ENCODE peak calls at places on chromosome 17, in eight cellular contexts. O, F, V, P, U, G, W and D are unnamed samples.

GRCh38 chr17:9957244-9957643 is 52.2 kb upstream of the RCVRN start:
- DNase-seq in O (no peak), F (no peak), V (no peak), P (no peak), U (no peak), G (no peak), W (no peak), D (no peak)

GRCh38 chr17:42843358-42843934 is 934 bp upstream of the AOC2 start:
- DNase-seq in O (no peak), F (peak; percentile 56), V (peak; percentile 61), P (peak; percentile 87), U (peak; percentile 59), G (peak; percentile 64), W (no peak), D (no peak)

GRCh38 chr17:80111702-80112470 is 10.5 kb downstream of the GAA start:
- DNase-seq in O (no peak), F (no peak), V (no peak), P (no peak), U (no peak), G (no peak), W (no peak), D (no peak)

GRCh38 chr17:77375917-77376651 is 235.3 kb downstream of the SEC14L1 start:
- DNase-seq in O (no peak), F (peak; percentile 70), V (no peak), P (peak; percentile 86), U (no peak), G (no peak), W (no peak), D (no peak)

GRCh38 chr17:81845361-81845760 is 10.5 kb upstream of the PPP1R27 start:
- DNase-seq in O (no peak), F (no peak), V (no peak), P (no peak), U (no peak), G (no peak), W (no peak), D (no peak)

GRCh38 chr17:75783069-75783783 is 1.4 kb upstream of the UNK start:
- DNase-seq in O (no peak), F (peak; percentile 73), V (peak; percentile 56), P (peak; percentile 79), U (peak; percentile 84), G (peak; percentile 61), W (no peak), D (no peak)

GRCh38 chr17:55690105-55690508 is 32.6 kb downstream of the TMEM100 start:
- DNase-seq in O (no peak), F (no peak), V (no peak), P (peak; percentile 11), U (peak; percentile 24), G (peak; percentile 11), W (no peak), D (no peak)

GRCh38 chr17:4130715-4131114 is 12.1 kb downstream of the ZZEF1 start:
- DNase-seq in O (peak; percentile 31), F (no peak), V (no peak), P (no peak), U (no peak), G (peak; percentile 58), W (no peak), D (no peak)

GRCh38 chr17:40068917-40069750 is 6.4 kb downstream of the THRA start:
- DNase-seq in O (peak; percentile 74), F (peak; percentile 74), V (peak; percentile 71), P (peak; percentile 89), U (peak; percentile 50), G (peak; percentile 94), W (peak; percentile 92), D (peak; percentile 91)

GRCh38 chr17:73064084-73064938 is 28.2 kb downstream of the SLC39A11 start:
- DNase-seq in O (no peak), F (no peak), V (no peak), P (peak; percentile 12), U (no peak), G (peak; percentile 23), W (no peak), D (no peak)

GRCh38 chr17:42409467-42410351 is 13.3 kb downstream of the CAVIN1 start:
- DNase-seq in O (peak; percentile 79), F (no peak), V (peak; percentile 65), P (peak; percentile 91), U (no peak), G (peak; percentile 48), W (no peak), D (no peak)

GRCh38 chr17:47230864-47231263 is 21.7 kb downstream of the MYL4 start:
- DNase-seq in O (no peak), F (no peak), V (no peak), P (no peak), U (no peak), G (no peak), W (no peak), D (no peak)

GRCh38 chr17:40350410-40351184 is 13.9 kb downstream of the GJD3 start:
- DNase-seq in O (no peak), F (no peak), V (no peak), P (no peak), U (no peak), G (no peak), W (peak; percentile 47), D (no peak)

GRCh38 chr17:43371227-43371821 is 27.5 kb upstream of the ARL4D start:
- DNase-seq in O (no peak), F (no peak), V (no peak), P (no peak), U (no peak), G (no peak), W (no peak), D (no peak)

GRCh38 chr17:56939869-56940484 is 20.9 kb downstream of the COIL start:
- DNase-seq in O (no peak), F (peak; percentile 64), V (no peak), P (peak; percentile 72), U (peak; percentile 81), G (no peak), W (no peak), D (no peak)

GRCh38 chr17:43570518-43570928 is 24.4 kb upstream of the ETV4 start:
- DNase-seq in O (no peak), F (no peak), V (no peak), P (no peak), U (no peak), G (no peak), W (no peak), D (no peak)

GRCh38 chr17:58335061-58335731 is 6.6 kb upstream of the TSPOAP1 start:
- DNase-seq in O (no peak), F (no peak), V (no peak), P (no peak), U (peak; percentile 83), G (no peak), W (no peak), D (no peak)

GRCh38 chr17:14458724-14459123 is 157.8 kb downstream of the HS3ST3B1 start:
- DNase-seq in O (no peak), F (no peak), V (no peak), P (no peak), U (no peak), G (no peak), W (no peak), D (no peak)

GRCh38 chr17:61002316-61002736 is 324.7 kb downstream of the BCAS3 start:
- DNase-seq in O (no peak), F (peak; percentile 10), V (no peak), P (peak; percentile 78), U (peak; percentile 51), G (peak; percentile 13), W (no peak), D (no peak)

GRCh38 chr17:79861371-79862216 is 22.4 kb upstream of the CBX4 start:
- DNase-seq in O (no peak), F (no peak), V (no peak), P (no peak), U (no peak), G (no peak), W (peak; percentile 71), D (no peak)

GRCh38 chr17:6683081-6683684 is 30.0 kb downstream of the SLC13A5 start:
- DNase-seq in O (no peak), F (no peak), V (no peak), P (no peak), U (no peak), G (no peak), W (no peak), D (no peak)

GRCh38 chr17:83006515-83007455 is 72.6 kb upstream of the METRNL start:
- DNase-seq in O (no peak), F (peak; percentile 14), V (no peak), P (no peak), U (no peak), G (no peak), W (peak; percentile 71), D (no peak)

GRCh38 chr17:13272296-13272695 is 254.5 kb upstream of the ELAC2 start:
- DNase-seq in O (no peak), F (no peak), V (no peak), P (no peak), U (no peak), G (no peak), W (no peak), D (no peak)

GRCh38 chr17:5281814-5282638 is at the start of gene RABEP1:
- DNase-seq in O (peak; percentile 93), F (peak; percentile 98), V (peak; percentile 90), P (peak; percentile 94), U (peak; percentile 89), G (peak; percentile 92), W (peak; percentile 97), D (peak; percentile 98)
- TF ChIP-seq CTCF in O (no peak), F (no peak), V (no peak), P (peak; percentile 22), U (no peak), G (peak; percentile 29), W (no peak), D (peak; percentile 29)

GRCh38 chr17:34841467-34841866 is 119.8 kb downstream of the CCT6B start:
- DNase-seq in O (no peak), F (no peak), V (peak; percentile 12), P (no peak), U (peak; percentile 34), G (no peak), W (no peak), D (no peak)
- TF ChIP-seq CTCF in O (no peak), F (no peak), V (no peak), P (no peak), U (peak; percentile 21), G (no peak), W (no peak), D (no peak)

DNA sequence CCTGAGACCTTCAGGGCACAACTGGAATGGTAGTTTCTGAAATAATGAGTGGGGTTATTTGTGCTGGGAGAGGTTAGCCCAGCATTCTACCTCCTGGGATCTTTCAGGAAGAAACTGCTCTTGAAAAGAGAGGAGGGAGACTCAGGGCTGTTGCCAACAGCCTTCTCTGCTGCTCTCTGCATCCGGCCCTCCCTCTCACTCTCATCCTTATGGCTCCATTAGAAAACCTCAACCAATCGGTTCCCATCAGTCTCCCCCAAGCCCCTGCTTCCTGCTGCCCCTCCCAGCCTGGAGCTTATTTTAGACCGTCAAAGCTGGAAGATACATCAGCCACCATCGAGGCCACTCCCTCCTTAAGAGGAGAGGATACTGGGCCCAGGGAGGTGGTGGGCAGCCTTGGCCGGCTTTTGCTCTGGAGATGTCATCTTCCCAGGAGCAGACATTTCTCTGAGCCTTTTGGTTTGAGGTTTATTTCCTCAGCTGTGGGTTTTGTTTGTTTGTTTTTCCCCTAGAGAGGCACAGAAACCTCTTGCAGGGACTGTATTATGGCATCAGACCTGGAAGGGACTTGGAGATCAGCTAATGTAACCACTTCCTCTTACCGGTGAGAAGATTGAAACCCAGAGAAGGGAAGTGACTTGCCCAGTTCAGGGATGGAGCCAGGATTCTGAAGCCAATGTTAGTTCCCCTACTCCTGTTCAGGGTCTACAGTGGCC is 2.7 kb downstream of the MPRIP start:
- DNase-seq in O (no peak), F (peak; percentile 53), V (no peak), P (peak; percentile 77), U (peak; percentile 92), G (no peak), W (no peak), D (no peak)
- TF ChIP-seq CTCF in O (no peak), F (no peak), V (no peak), P (no peak), U (no peak), G (no peak), W (no peak), D (no peak)

GRCh38 chr17:70808596-70808995 is 639.3 kb downstream of the KCNJ2 start:
- DNase-seq in O (no peak), F (no peak), V (peak; percentile 3), P (peak; percentile 32), U (peak; percentile 9), G (no peak), W (no peak), D (no peak)
- TF ChIP-seq CTCF in O (no peak), F (no peak), V (peak; percentile 17), P (peak; percentile 54), U (peak; percentile 14), G (peak; percentile 22), W (no peak), D (peak; percentile 22)